ENCODE peak calls at places on chromosome 6, in six cellular contexts. R is lower leg skin, C is transverse colon, G is suprapubic skin, Y is cardiac fibroblast, N is body of pancreas. K is an unnamed sample.

GRCh38 chr6:131660195-131660594 is 23.1 kb downstream of the ENPP3 start:
- DNase-seq in R (no peak), C (no peak), G (no peak), Y (no peak), N (no peak), K (no peak)

GRCh38 chr6:132792510-132792909 is 5.9 kb downstream of the SLC18B1 start:
- DNase-seq in R (no peak), C (no peak), G (no peak), Y (no peak), N (no peak), K (no peak)

GRCh38 chr6:54878705-54879104 is 32.1 kb downstream of the FAM83B start:
- DNase-seq in R (no peak), C (no peak), G (no peak), Y (no peak), N (no peak), K (no peak)

GRCh38 chr6:89483111-89483720 is 50.3 kb downstream of the ANKRD6 start:
- DNase-seq in R (no peak), C (no peak), G (no peak), Y (peak; percentile 39), N (peak; percentile 19), K (peak; percentile 34)

GRCh38 chr6:29632789-29633531 is at the start of gene GABBR1:
- DNase-seq in R (peak; percentile 97), C (peak; percentile 90), G (peak; percentile 92), Y (peak; percentile 94), N (peak; percentile 85), K (peak; percentile 87)

GRCh38 chr6:106973841-106974336 is 640 bp downstream of the CD24 start:
- DNase-seq in R (no peak), C (no peak), G (no peak), Y (no peak), N (peak; percentile 34), K (peak; percentile 32)

GRCh38 chr6:162389353-162390085 is 338.0 kb downstream of the PRKN start:
- DNase-seq in R (no peak), C (no peak), G (no peak), Y (no peak), N (no peak), K (no peak)

GRCh38 chr6:81731814-81732213 is 20.7 kb downstream of the TENT5A start:
- DNase-seq in R (no peak), C (no peak), G (no peak), Y (no peak), N (no peak), K (no peak)

GRCh38 chr6:28587011-28587745 is 61.5 kb downstream of the GPX5 start:
- DNase-seq in R (peak; percentile 90), C (peak; percentile 80), G (no peak), Y (peak; percentile 48), N (peak; percentile 81), K (peak; percentile 80)

GRCh38 chr6:35327349-35328027 is 14.9 kb upstream of the PPARD start:
- DNase-seq in R (no peak), C (peak; percentile 76), G (no peak), Y (peak; percentile 70), N (peak; percentile 53), K (peak; percentile 51)

GRCh38 chr6:49406241-49406970 is 56.6 kb downstream of the MMUT start:
- DNase-seq in R (no peak), C (no peak), G (no peak), Y (peak; percentile 23), N (no peak), K (no peak)

GRCh38 chr6:133341607-133342158 is 100.5 kb downstream of the EYA4 start:
- DNase-seq in R (no peak), C (no peak), G (no peak), Y (peak; percentile 92), N (no peak), K (peak; percentile 37)

GRCh38 chr6:34055223-34055933 is 90.5 kb downstream of the GRM4 start:
- DNase-seq in R (no peak), C (peak; percentile 63), G (no peak), Y (peak; percentile 66), N (peak; percentile 48), K (peak; percentile 37)

GRCh38 chr6:106510090-106510970 is 119.0 kb downstream of the RTN4IP1 start:
- DNase-seq in R (peak; percentile 92), C (peak; percentile 86), G (peak; percentile 84), Y (peak; percentile 59), N (peak; percentile 58), K (peak; percentile 79)

GRCh38 chr6:26044140-26045045 is 42.8 kb upstream of the HFE start:
- DNase-seq in R (peak; percentile 85), C (peak; percentile 51), G (no peak), Y (peak; percentile 19), N (peak; percentile 83), K (no peak)

GRCh38 chr6:131754088-131754487 is 43.3 kb upstream of the CTAGE9 start:
- DNase-seq in R (no peak), C (no peak), G (no peak), Y (no peak), N (no peak), K (no peak)

GRCh38 chr6:42336431-42336830 is 115.3 kb downstream of the TRERF1 start:
- DNase-seq in R (no peak), C (no peak), G (no peak), Y (no peak), N (no peak), K (no peak)

GRCh38 chr6:45024610-45025009 is 303.5 kb upstream of the RUNX2 start:
- DNase-seq in R (no peak), C (no peak), G (no peak), Y (no peak), N (no peak), K (no peak)

GRCh38 chr6:129567374-129567773 is 142.6 kb downstream of the ARHGAP18 start:
- DNase-seq in R (no peak), C (no peak), G (no peak), Y (peak; percentile 15), N (no peak), K (no peak)
- TF ChIP-seq CTCF in R (no peak), C (no peak), G (no peak), Y (peak; percentile 46), N (peak; percentile 12), K (no peak)

GRCh38 chr6:143110572-143110971 is 49.9 kb downstream of the AIG1 start:
- DNase-seq in R (no peak), C (no peak), G (no peak), Y (no peak), N (no peak), K (no peak)
- H3K4me3 ChIP-seq in R (no peak overlapping the region), C (no peak overlapping the region), G (no peak overlapping the region), Y (no peak overlapping the region), N (no peak overlapping the region), K (no peak overlapping the region)

GRCh38 chr6:100472674-100473073 is 8.0 kb upstream of the SIM1 start:
- DNase-seq in R (no peak), C (no peak), G (no peak), Y (no peak), N (no peak), K (no peak)
- TF ChIP-seq CTCF in R (no peak), C (no peak), G (no peak), Y (no peak), N (no peak), K (no peak)

GRCh38 chr6:83707829-83708545 is 914 bp downstream of the SNAP91 start:
- DNase-seq in R (no peak), C (no peak), G (no peak), Y (peak; percentile 12), N (peak; percentile 13), K (no peak)
- H3K4me3 ChIP-seq in R (peak overlapping the region; percentile 15), C (peak overlapping the region; percentile 20), G (peak overlapping the region; percentile 56), Y (peak overlapping the region; percentile 48), N (no peak overlapping the region), K (no peak overlapping the region)

GRCh38 chr6:134948142-134948541 is 1.8 kb downstream of the ALDH8A1 start:
- DNase-seq in R (no peak), C (no peak), G (no peak), Y (no peak), N (no peak), K (no peak)

GRCh38 chr6:134948708-134949107 is 1.2 kb downstream of the ALDH8A1 start:
- DNase-seq in R (no peak), C (no peak), G (no peak), Y (no peak), N (no peak), K (no peak)

GRCh38 chr6:134949927-134950326 is at the start of gene ALDH8A1:
- DNase-seq in R (no peak), C (no peak), G (no peak), Y (no peak), N (no peak), K (no peak)

GRCh38 chr6:134951494-134952263 is 1.8 kb upstream of the ALDH8A1 start:
- DNase-seq in R (peak; percentile 52), C (no peak), G (no peak), Y (no peak), N (no peak), K (no peak)

DNA sequence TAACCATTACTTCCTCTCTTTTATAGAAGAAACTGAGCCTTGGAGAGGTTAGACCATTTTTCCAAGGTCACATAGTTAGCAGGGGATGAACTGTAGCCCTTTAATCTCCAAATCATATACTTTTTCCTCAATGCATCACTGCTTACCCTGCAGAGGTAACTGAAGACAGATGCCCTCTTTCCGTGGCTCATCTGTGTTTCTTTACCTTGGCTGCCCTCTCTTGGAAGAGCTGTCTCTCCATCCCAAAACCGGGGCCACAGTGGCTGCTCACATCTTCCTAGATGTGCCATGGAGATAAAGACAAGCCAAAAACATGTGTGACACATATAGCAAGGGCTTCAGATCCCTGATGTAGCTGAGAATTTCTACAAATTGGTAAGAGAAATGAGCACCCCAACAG is 581 bp upstream of the ALDH8A1 start:
- DNase-seq in R (no peak), C (no peak), G (no peak), Y (no peak), N (no peak), K (no peak)
- TF ChIP-seq CTCF in R (no peak), C (no peak), G (no peak), Y (no peak), N (no peak), K (no peak)

GRCh38 chr6:148968636-148969270 is 221.9 kb downstream of the UST start:
- DNase-seq in R (no peak), C (no peak), G (no peak), Y (no peak), N (no peak), K (no peak)

GRCh38 chr6:148967546-148967945 is 220.7 kb downstream of the UST start:
- DNase-seq in R (no peak), C (no peak), G (no peak), Y (no peak), N (no peak), K (no peak)

GRCh38 chr6:148969271-148969666 is 222.4 kb downstream of the UST start:
- DNase-seq in R (no peak), C (no peak), G (no peak), Y (no peak), N (no peak), K (no peak)

GRCh38 chr6:148971027-148971927 is 224.4 kb downstream of the UST start:
- DNase-seq in R (no peak), C (no peak), G (no peak), Y (no peak), N (no peak), K (no peak)

GRCh38 chr6:148969679-148970078 is 222.8 kb downstream of the UST start:
- DNase-seq in R (peak; percentile 88), C (peak; percentile 39), G (peak; percentile 83), Y (peak; percentile 30), N (no peak), K (no peak)
- H3K4me3 ChIP-seq in R (no peak overlapping the region), C (no peak overlapping the region), G (no peak overlapping the region), Y (no peak overlapping the region), N (no peak overlapping the region), K (no peak overlapping the region)

DNA sequence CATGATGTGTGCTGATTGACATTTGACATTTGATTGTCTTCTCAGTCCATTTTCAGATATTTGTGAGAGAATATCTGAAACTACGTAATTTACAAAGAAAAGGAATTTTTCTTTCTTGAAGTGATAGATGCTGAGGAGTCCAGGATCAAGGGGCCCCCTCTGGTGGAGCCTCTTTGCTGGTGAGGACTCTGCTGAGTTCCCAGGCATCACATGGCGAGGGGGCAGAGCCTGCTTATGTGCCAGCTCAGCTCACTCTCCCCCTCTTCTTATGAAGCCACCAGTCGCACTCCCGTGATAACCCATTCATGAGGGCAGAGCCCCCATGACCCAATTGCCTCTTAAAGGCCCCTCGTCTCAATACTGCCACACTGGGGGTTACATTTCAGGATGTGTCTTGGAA is 91.3 kb downstream of the RPP40 start:
- DNase-seq in R (no peak), C (no peak), G (no peak), Y (no peak), N (no peak), K (no peak)
- TF ChIP-seq CTCF in R (no peak), C (no peak), G (no peak), Y (no peak), N (no peak), K (no peak)

K was measured in lung.